ENCODE peak calls at places on chromosome 4, in four cellular contexts. Q is A549, K is K562, E is HepG2. M is an unnamed sample.

GRCh38 chr4:171880136-171880535 is 66.9 kb downstream of the GALNTL6 start:
- DNase-seq in Q (peak; percentile 1), K (no peak), E (no peak), M (no peak)

GRCh38 chr4:14719053-14719452 is 283.2 kb upstream of the CPEB2 start:
- DNase-seq in Q (no peak), K (no peak), E (no peak), M (no peak)

GRCh38 chr4:138494931-138495330 is 252.8 kb upstream of the SLC7A11 start:
- DNase-seq in Q (peak; percentile 9), K (peak; percentile 11), E (peak; percentile 12), M (peak; percentile 51)

GRCh38 chr4:61572160-61572559 is 372.0 kb downstream of the ADGRL3 start:
- DNase-seq in Q (no peak), K (no peak), E (no peak), M (no peak)

GRCh38 chr4:52931238-52931637 is 69.1 kb downstream of the RASL11B start:
- DNase-seq in Q (no peak), K (no peak), E (no peak), M (no peak)

GRCh38 chr4:139872274-139872673 is 206.7 kb downstream of the MGST2 start:
- DNase-seq in Q (no peak), K (no peak), E (peak; percentile 47), M (no peak)

GRCh38 chr4:120232050-120232449 is 165.4 kb upstream of the MAD2L1 start:
- DNase-seq in Q (no peak), K (no peak), E (no peak), M (no peak)

GRCh38 chr4:8773124-8773931 is 98.3 kb downstream of the HMX1 start:
- DNase-seq in Q (no peak), K (no peak), E (no peak), M (no peak)

GRCh38 chr4:146453192-146453591 is 68.5 kb downstream of the SLC10A7 start:
- DNase-seq in Q (no peak), K (no peak), E (no peak), M (no peak)

GRCh38 chr4:169315530-169316306 is 45.0 kb upstream of the SH3RF1 start:
- DNase-seq in Q (no peak), K (no peak), E (no peak), M (no peak)

GRCh38 chr4:137700072-137700471 is 167.8 kb upstream of the PCDH18 start:
- DNase-seq in Q (no peak), K (no peak), E (no peak), M (no peak)

GRCh38 chr4:8910100-8910821 is 38.6 kb upstream of the HMX1 start:
- DNase-seq in Q (no peak), K (no peak), E (no peak), M (no peak)

GRCh38 chr4:148716361-148717063 is 274.3 kb upstream of the NR3C2 start:
- DNase-seq in Q (no peak), K (no peak), E (no peak), M (no peak)

GRCh38 chr4:89111833-89112563 is 665 bp downstream of the TIGD2 start:
- DNase-seq in Q (peak; percentile 25), K (peak; percentile 32), E (peak; percentile 97), M (no peak)

GRCh38 chr4:117417856-117418255 is 332.5 kb upstream of the TRAM1L1 start:
- DNase-seq in Q (no peak), K (no peak), E (no peak), M (no peak)

GRCh38 chr4:86834901-86835300 is 14.3 kb downstream of the SLC10A6 start:
- DNase-seq in Q (no peak), K (no peak), E (no peak), M (no peak)

GRCh38 chr4:134622194-134622593 is 420.6 kb upstream of the PABPC4L start:
- DNase-seq in Q (no peak), K (no peak), E (no peak), M (no peak)

GRCh38 chr4:3871181-3871852 is 105.1 kb downstream of the ADRA2C start:
- DNase-seq in Q (no peak), K (peak; percentile 7), E (no peak), M (peak; percentile 92)

GRCh38 chr4:4334798-4335520 is 44.9 kb downstream of the ZBTB49 start:
- DNase-seq in Q (peak; percentile 19), K (peak; percentile 84), E (peak; percentile 60), M (peak; percentile 31)

GRCh38 chr4:41281038-41281634 is 24.4 kb downstream of the UCHL1 start:
- DNase-seq in Q (peak; percentile 81), K (peak; percentile 74), E (peak; percentile 64), M (no peak)

GRCh38 chr4:74376888-74377483 is 12.0 kb downstream of the EREG start:
- DNase-seq in Q (peak; percentile 41), K (peak; percentile 72), E (peak; percentile 45), M (no peak)

GRCh38 chr4:145347684-145348083 is 134.0 kb upstream of the SMAD1 start:
- DNase-seq in Q (no peak), K (no peak), E (no peak), M (no peak)

GRCh38 chr4:76585897-76586360 is 150.9 kb downstream of the SHROOM3 start:
- DNase-seq in Q (peak; percentile 71), K (peak; percentile 2), E (peak; percentile 7), M (peak; percentile 64)

GRCh38 chr4:72568959-72569718 is at the start of gene ADAMTS3:
- DNase-seq in Q (peak; percentile 14), K (peak; percentile 91), E (no peak), M (peak; percentile 86)

GRCh38 chr4:6278801-6279197 is 9.1 kb downstream of the WFS1 start:
- DNase-seq in Q (no peak), K (peak; percentile 51), E (peak; percentile 73), M (no peak)
- TF ChIP-seq PHF8 in Q (no peak), K (no peak), E (no peak), M (no peak)

DNA sequence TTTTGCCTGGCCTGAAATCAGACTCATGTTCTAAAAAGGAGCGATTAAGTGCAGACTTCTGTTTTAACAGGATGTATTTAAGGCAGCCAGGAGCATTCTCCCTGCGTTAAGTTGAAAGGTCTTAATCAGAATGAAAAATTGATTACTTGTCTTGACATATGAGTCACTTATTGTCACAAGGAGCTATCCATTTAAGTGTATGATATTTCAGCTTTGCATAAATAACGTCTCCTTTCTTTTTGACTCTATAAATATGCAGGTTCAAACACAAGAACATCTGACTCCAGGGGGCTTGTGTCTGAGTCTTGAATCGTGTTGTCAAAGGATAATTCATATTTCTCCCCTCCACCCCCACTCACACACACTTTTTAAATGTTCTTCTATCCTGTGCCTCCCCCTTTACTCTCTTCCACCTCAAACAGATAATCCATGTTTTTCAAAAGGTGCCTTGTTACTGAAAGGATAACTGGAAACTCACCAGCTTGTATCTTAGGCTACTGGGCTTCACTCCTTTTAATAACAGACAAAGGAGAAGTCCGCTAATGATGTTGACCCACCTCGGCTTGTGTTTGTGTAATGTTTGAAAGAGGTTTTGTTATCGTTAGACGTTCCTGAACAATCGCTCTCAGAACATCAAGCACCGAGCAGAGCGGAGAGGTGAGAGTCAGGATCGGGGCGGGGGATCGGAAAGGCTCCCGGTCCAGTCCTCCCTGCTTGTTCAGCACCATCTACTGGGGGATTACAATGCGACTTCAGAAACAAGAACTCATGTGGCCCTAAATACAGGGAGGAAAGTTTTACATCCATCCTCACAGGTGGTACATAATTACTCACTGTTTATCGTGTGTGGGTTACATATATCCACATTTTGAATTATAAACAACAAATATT is 107.5 kb upstream of the RPL34 start:
- DNase-seq in Q (no peak), K (peak; percentile 74), E (peak; percentile 29), M (peak; percentile 54)
- TF ChIP-seq PHF8 in Q (no peak), K (no peak), E (no peak), M (no peak)

GRCh38 chr4:29536745-29537144 is 1183.4 kb upstream of the PCDH7 start:
- DNase-seq in Q (no peak), K (no peak), E (no peak), M (no peak)

GRCh38 chr4:29541757-29542156 is 1178.4 kb upstream of the PCDH7 start:
- DNase-seq in Q (no peak), K (no peak), E (no peak), M (no peak)

GRCh38 chr4:29540439-29541102 is 1179.6 kb upstream of the PCDH7 start:
- DNase-seq in Q (no peak), K (no peak), E (no peak), M (no peak)

GRCh38 chr4:29539226-29539625 is 1180.9 kb upstream of the PCDH7 start:
- DNase-seq in Q (no peak), K (no peak), E (no peak), M (no peak)
- TF ChIP-seq PHF8 in Q (no peak), K (no peak), E (no peak), M (no peak)

DNA sequence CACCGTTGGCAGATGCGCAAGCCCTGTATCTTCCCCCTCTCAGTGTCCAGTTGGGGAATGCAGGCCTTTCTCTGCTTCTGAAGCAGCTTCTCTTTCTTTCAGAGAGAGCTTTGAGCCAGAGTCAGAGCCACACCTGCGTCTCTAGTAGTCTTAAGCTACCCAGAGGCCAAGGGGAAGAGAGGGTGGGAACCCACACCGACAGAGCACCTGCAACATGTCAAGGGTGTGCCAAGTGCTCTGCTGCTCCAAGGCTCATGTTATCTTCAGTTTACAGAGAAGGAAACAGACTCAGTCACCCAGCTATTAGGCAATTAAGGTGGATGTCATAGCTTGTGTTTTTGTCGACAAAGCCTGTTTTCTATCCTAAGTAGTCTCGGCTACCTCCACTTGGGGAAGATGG is 22.7 kb upstream of the RNF212 start:
- DNase-seq in Q (no peak), K (no peak), E (no peak), M (no peak)
- TF ChIP-seq PHF8 in Q (no peak), K (no peak), E (no peak), M (no peak)

GRCh38 chr4:9996319-9997110 is 24.8 kb downstream of the SLC2A9 start:
- DNase-seq in Q (no peak), K (no peak), E (no peak), M (no peak)

GRCh38 chr4:9997881-9998280 is 23.4 kb downstream of the SLC2A9 start:
- DNase-seq in Q (no peak), K (no peak), E (no peak), M (no peak)

GRCh38 chr4:9989918-9990635 is 31.2 kb downstream of the SLC2A9 start:
- DNase-seq in Q (no peak), K (no peak), E (no peak), M (no peak)

GRCh38 chr4:9999956-10000551 is 21.2 kb downstream of the SLC2A9 start:
- DNase-seq in Q (no peak), K (no peak), E (no peak), M (no peak)

GRCh38 chr4:9994246-9994847 is 26.9 kb downstream of the SLC2A9 start:
- DNase-seq in Q (no peak), K (no peak), E (no peak), M (no peak)
- TF ChIP-seq PHF8 in Q (no peak), K (no peak), E (no peak), M (no peak)

GRCh38 chr4:20493761-20494353 is 206.4 kb upstream of the PACRGL start:
- DNase-seq in Q (no peak), K (no peak), E (no peak), M (no peak)
- TF ChIP-seq PHF8 in Q (no peak), K (no peak), E (no peak), M (no peak)

DNA sequence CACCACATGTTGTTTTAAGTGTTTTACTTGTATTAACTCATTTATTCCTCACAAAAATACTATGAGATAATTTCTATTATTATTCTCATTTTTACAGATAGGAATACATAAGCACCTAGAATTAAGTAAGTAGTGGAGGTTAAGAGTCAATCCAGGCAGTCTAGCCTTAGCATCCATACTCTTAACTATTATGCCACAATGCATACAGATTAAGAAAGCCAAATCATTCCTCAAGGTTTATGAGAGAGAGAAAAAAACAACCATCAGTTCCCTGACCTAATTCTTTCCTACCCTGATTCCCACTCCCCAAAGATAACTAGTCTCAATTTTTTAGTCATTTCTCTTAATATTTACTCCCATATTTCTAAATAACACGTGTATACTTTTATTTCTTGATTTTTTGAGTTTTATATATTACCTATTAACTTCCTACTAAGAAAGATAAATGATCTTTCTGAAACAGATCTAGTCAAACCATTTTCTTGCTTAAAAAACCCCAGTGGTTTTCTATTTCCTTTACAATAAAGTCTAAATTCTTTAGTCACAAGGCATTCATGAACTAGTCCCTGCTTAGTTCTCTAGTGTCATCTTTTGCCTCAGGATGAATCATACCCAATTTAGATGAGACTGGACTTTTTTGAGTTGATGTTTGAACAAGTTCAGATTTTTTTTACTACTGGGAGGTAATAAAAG is 16.0 kb downstream of the UBA6 start:
- DNase-seq in Q (no peak), K (no peak), E (no peak), M (no peak)
- TF ChIP-seq PHF8 in Q (no peak), K (no peak), E (no peak), M (no peak)